ENCODE peak calls at places on chromosomes 11 and 22, in six cellular contexts. P, Q, N, J, Z and G are unnamed samples.

GRCh38 chr22:46064236-46064965 is 85.9 kb upstream of the PPARA start:
- DNase-seq in J (no peak), P (peak), Q (no peak), N (no peak), Z (no peak), G (no peak)

GRCh38 chr22:19708323-19709011 is 5.8 kb upstream of the SEPTIN5 start:
- DNase-seq in N (no peak), Q (no peak), J (no peak), P (no peak), Z (peak), G (no peak)

GRCh38 chr11:13667795-13668101 is 720 bp upstream of the FAR1 start:
- DNase-seq in Q (no peak), J (no peak), Z (no peak), N (no peak), P (no peak), G (no peak)

GRCh38 chr11:66717925-66718319 is 11.1 kb downstream of the SPTBN2 start:
- DNase-seq in Z (no peak), P (no peak), Q (no peak), N (no peak), J (no peak), G (no peak)

GRCh38 chr11:121466063-121466794 is 13.5 kb upstream of the SORL1-AS1 start:
- DNase-seq in Q (peak), N (peak), P (peak), J (peak), Z (peak), G (peak)

GRCh38 chr11:35861191-35861590 is 82.7 kb upstream of the LDLRAD3 start:
- DNase-seq in P (no peak), N (no peak), J (no peak), Q (no peak), Z (no peak), G (no peak)

GRCh38 chr22:27327981-27328721 is 473.4 kb downstream of the MN1 start:
- DNase-seq in Q (no peak), Z (no peak), N (no peak), J (no peak), P (no peak), G (no peak)

GRCh38 chr11:105856954-105857353 is 165.1 kb downstream of the MSANTD4 start:
- DNase-seq in P (no peak), J (no peak), N (no peak), Z (no peak), Q (no peak), G (no peak)

GRCh38 chr22:44164031-44164430 is 16.7 kb upstream of the PARVG start:
- DNase-seq in Z (no peak), N (no peak), Q (no peak), P (no peak), J (no peak), G (no peak)

GRCh38 chr22:24554316-24555159 is at the start of gene GUCD1:
- DNase-seq in J (peak), N (peak), Q (peak), P (peak), Z (no peak), G (peak)

GRCh38 chr11:119990306-119991021 is 147.4 kb downstream of the TRIM29 start:
- DNase-seq in Z (no peak), P (peak), J (no peak), Q (no peak), N (no peak), G (peak)

GRCh38 chr22:20567993-20568417 is 60.6 kb downstream of the MED15 start:
- DNase-seq in P (peak), Q (no peak), N (no peak), J (peak), Z (peak), G (peak)

GRCh38 chr22:20805972-20806471 is 32.1 kb downstream of the SERPIND1 start:
- DNase-seq in Z (no peak), P (peak), J (no peak), Q (no peak), N (no peak), G (no peak)

GRCh38 chr11:65777821-65778361 is 2.9 kb downstream of the AP5B1 start:
- DNase-seq in Z (no peak), J (no peak), N (no peak), P (no peak), Q (no peak), G (no peak)

GRCh38 chr22:21455334-21456089 is 11.7 kb upstream of the TMEM191C start:
- DNase-seq in J (no peak), Q (no peak), N (no peak), Z (no peak), P (no peak), G (peak)

GRCh38 chr11:203945-204586 is 3.1 kb downstream of the BET1L start:
- DNase-seq in P (no peak), J (no peak), Q (no peak), Z (no peak), N (no peak), G (no peak)

GRCh38 chr11:103279821-103280220 is 170.6 kb downstream of the DYNC2H1 start:
- DNase-seq in N (no peak), Q (no peak), P (peak), J (no peak), Z (no peak), G (no peak)

GRCh38 chr11:29333993-29334780 is 682.6 kb downstream of the KCNA4 start:
- DNase-seq in Q (peak), P (peak), Z (peak), J (peak), N (no peak), G (peak)

GRCh38 chr11:9573775-9574555 is 495 bp downstream of the WEE1 start:
- DNase-seq in J (no peak), Z (no peak), Q (peak), P (no peak), N (peak), G (no peak)

GRCh38 chr11:125173556-125173955 is 9.0 kb downstream of the PKNOX2 start:
- DNase-seq in J (no peak), P (no peak), Q (no peak), Z (no peak), N (no peak), G (no peak)

GRCh38 chr11:22079133-22079847 is 113.6 kb upstream of the ANO5 start:
- DNase-seq in J (no peak), Q (no peak), N (no peak), P (no peak), Z (no peak), G (no peak)

GRCh38 chr11:42234381-42235035 is 775.1 kb upstream of the LRRC4C start:
- DNase-seq in N (no peak), J (peak), Q (no peak), P (peak), Z (no peak), G (no peak)

GRCh38 chr22:24156915-24157782 is 24.1 kb upstream of the SUSD2 start:
- DNase-seq in Q (peak), Z (peak), P (peak), J (peak), N (peak), G (peak)